ENCODE peak calls at places on chromosome 1, in five cellular contexts. One of them, this sample, is unnamed.
A peak's percentile ranks its signal among the peaks of the same experiment; 100 is the strongest.

GRCh38 chr1:225845633-225846259 is 35.8 kb downstream of the EPHX1 start:
- DNase-seq in stomach: peak; percentile 72
- DNase-seq in CD4-positive, alpha-beta T cell: peak; percentile 34
- DNase-seq in K562: peak; percentile 87
- DNase-seq in astrocyte: peak; percentile 49
- DNase-seq in this sample: peak; percentile 76

GRCh38 chr1:172670791-172671190 is 11.9 kb downstream of the FASLG start:
- DNase-seq in stomach: no peak
- DNase-seq in astrocyte: no peak
- DNase-seq in K562: no peak
- DNase-seq in CD4-positive, alpha-beta T cell: no peak
- DNase-seq in this sample: no peak

GRCh38 chr1:245155186-245156040 is 628 bp downstream of the KIF26B start:
- DNase-seq in K562: peak; percentile 46
- DNase-seq in stomach: no peak
- DNase-seq in CD4-positive, alpha-beta T cell: no peak
- DNase-seq in astrocyte: peak; percentile 32
- DNase-seq in this sample: no peak

GRCh38 chr1:214515544-214516433 is 35.6 kb downstream of the PTPN14 start:
- DNase-seq in stomach: no peak
- DNase-seq in CD4-positive, alpha-beta T cell: no peak
- DNase-seq in K562: no peak
- DNase-seq in astrocyte: no peak
- DNase-seq in this sample: no peak

GRCh38 chr1:244893836-244894235 is 29.5 kb upstream of the HNRNPU start:
- DNase-seq in K562: no peak
- DNase-seq in CD4-positive, alpha-beta T cell: no peak
- DNase-seq in stomach: no peak
- DNase-seq in astrocyte: no peak
- DNase-seq in this sample: no peak

GRCh38 chr1:201399018-201399351 is at the start of gene LAD1:
- DNase-seq in CD4-positive, alpha-beta T cell: no peak
- DNase-seq in astrocyte: no peak
- DNase-seq in K562: no peak
- DNase-seq in stomach: no peak
- DNase-seq in this sample: no peak

GRCh38 chr1:174134000-174134659 is 25.2 kb upstream of the RABGAP1L start:
- DNase-seq in astrocyte: no peak
- DNase-seq in K562: no peak
- DNase-seq in CD4-positive, alpha-beta T cell: no peak
- DNase-seq in stomach: no peak
- DNase-seq in this sample: no peak

GRCh38 chr1:172394811-172395210 is 25.7 kb upstream of the C1orf105 start:
- DNase-seq in astrocyte: no peak
- DNase-seq in stomach: no peak
- DNase-seq in CD4-positive, alpha-beta T cell: no peak
- DNase-seq in K562: no peak
- DNase-seq in this sample: no peak

GRCh38 chr1:54125671-54126070 is 27.1 kb downstream of the CDCP2 start:
- DNase-seq in CD4-positive, alpha-beta T cell: no peak
- DNase-seq in astrocyte: no peak
- DNase-seq in stomach: peak; percentile 63
- DNase-seq in K562: no peak
- DNase-seq in this sample: no peak

GRCh38 chr1:170461762-170462384 is 70.1 kb upstream of the GORAB start:
- DNase-seq in astrocyte: peak; percentile 97
- DNase-seq in stomach: no peak
- DNase-seq in K562: no peak
- DNase-seq in CD4-positive, alpha-beta T cell: no peak
- DNase-seq in this sample: no peak

GRCh38 chr1:20932437-20932977 is 145.4 kb upstream of the HP1BP3 start:
- DNase-seq in CD4-positive, alpha-beta T cell: no peak
- DNase-seq in stomach: no peak
- DNase-seq in astrocyte: no peak
- DNase-seq in K562: no peak
- DNase-seq in this sample: no peak

GRCh38 chr1:37676281-37677243 is 15.8 kb upstream of the CDCA8 start:
- DNase-seq in astrocyte: no peak
- DNase-seq in stomach: no peak
- DNase-seq in CD4-positive, alpha-beta T cell: no peak
- DNase-seq in K562: no peak
- DNase-seq in this sample: no peak

GRCh38 chr1:43541721-43542401 is 11.2 kb downstream of the PTPRF start:
- DNase-seq in stomach: peak; percentile 91
- DNase-seq in CD4-positive, alpha-beta T cell: no peak
- DNase-seq in K562: no peak
- DNase-seq in astrocyte: no peak
- DNase-seq in this sample: peak; percentile 33

GRCh38 chr1:155134322-155134721 is 1.3 kb upstream of the SLC50A1 start:
- DNase-seq in CD4-positive, alpha-beta T cell: no peak
- DNase-seq in K562: no peak
- DNase-seq in astrocyte: no peak
- DNase-seq in stomach: no peak
- DNase-seq in this sample: no peak

GRCh38 chr1:118862755-118863154 is 125.4 kb downstream of the TBX15 start:
- DNase-seq in astrocyte: peak; percentile 16
- DNase-seq in stomach: no peak
- DNase-seq in CD4-positive, alpha-beta T cell: no peak
- DNase-seq in K562: no peak
- DNase-seq in this sample: no peak

GRCh38 chr1:93317943-93318342 is 27.8 kb upstream of the DR1 start:
- DNase-seq in stomach: no peak
- DNase-seq in K562: no peak
- DNase-seq in CD4-positive, alpha-beta T cell: no peak
- DNase-seq in astrocyte: no peak
- DNase-seq in this sample: no peak

GRCh38 chr1:24803220-24803619 is 58.0 kb downstream of the CLIC4 start:
- DNase-seq in stomach: no peak
- DNase-seq in astrocyte: no peak
- DNase-seq in K562: no peak
- DNase-seq in CD4-positive, alpha-beta T cell: no peak
- DNase-seq in this sample: no peak

GRCh38 chr1:33848205-33848604 is 15.7 kb upstream of the HMGB4 start:
- DNase-seq in K562: no peak
- DNase-seq in CD4-positive, alpha-beta T cell: no peak
- DNase-seq in astrocyte: no peak
- DNase-seq in stomach: no peak
- DNase-seq in this sample: no peak

GRCh38 chr1:94022471-94023189 is 98.3 kb downstream of the ABCA4 start:
- DNase-seq in CD4-positive, alpha-beta T cell: no peak
- DNase-seq in K562: no peak
- DNase-seq in stomach: no peak
- DNase-seq in astrocyte: peak; percentile 98
- DNase-seq in this sample: peak; percentile 28

GRCh38 chr1:248901578-248901977 is 4.5 kb upstream of the PGBD2 start:
- DNase-seq in CD4-positive, alpha-beta T cell: no peak
- DNase-seq in K562: no peak
- DNase-seq in stomach: no peak
- DNase-seq in astrocyte: no peak
- DNase-seq in this sample: no peak

GRCh38 chr1:157482717-157483116 is 69.6 kb downstream of the FCRL5 start:
- DNase-seq in stomach: no peak
- DNase-seq in astrocyte: no peak
- DNase-seq in CD4-positive, alpha-beta T cell: no peak
- DNase-seq in K562: no peak
- DNase-seq in this sample: no peak

GRCh38 chr1:205294175-205294913 is 27.2 kb downstream of the NUAK2 start:
- DNase-seq in stomach: no peak
- DNase-seq in K562: peak; percentile 57
- DNase-seq in CD4-positive, alpha-beta T cell: no peak
- DNase-seq in astrocyte: peak; percentile 89
- DNase-seq in this sample: no peak

GRCh38 chr1:106717561-106717960 is 338.9 kb upstream of the PRMT6 start:
- DNase-seq in astrocyte: no peak
- DNase-seq in K562: no peak
- DNase-seq in CD4-positive, alpha-beta T cell: no peak
- DNase-seq in stomach: no peak
- DNase-seq in this sample: no peak

GRCh38 chr1:71522721-71523120 is 441.9 kb upstream of the ZRANB2 start:
- DNase-seq in K562: no peak
- DNase-seq in stomach: no peak
- DNase-seq in CD4-positive, alpha-beta T cell: no peak
- DNase-seq in astrocyte: no peak
- DNase-seq in this sample: no peak

DNA sequence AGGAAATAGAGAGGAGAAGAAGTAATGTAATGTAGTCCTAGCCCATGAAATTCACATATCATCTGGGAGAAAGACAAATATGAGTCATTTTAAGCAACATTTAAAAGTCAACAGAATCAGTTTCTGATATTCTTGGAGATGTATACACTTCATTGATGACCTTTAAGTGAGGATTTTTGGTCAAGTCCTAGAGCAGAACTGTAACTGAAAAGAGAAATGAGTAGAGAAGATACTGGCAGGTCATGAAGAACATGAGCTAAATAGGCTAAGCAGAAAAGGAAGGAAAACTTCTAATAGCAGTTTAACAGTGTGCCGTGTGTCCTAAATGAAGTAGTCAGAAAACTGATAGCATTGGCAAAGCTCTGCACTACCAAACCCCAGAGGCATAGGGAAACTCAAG is 4.6 kb downstream of the ZFP69B start:
- DNase-seq in K562: no peak
- DNase-seq in CD4-positive, alpha-beta T cell: no peak
- DNase-seq in astrocyte: no peak
- DNase-seq in stomach: no peak
- DNase-seq in this sample: no peak
- H3K9me3 ChIP-seq in K562: peaks cover 26% of the 10 kb centered on the region
- H3K9me3 ChIP-seq in CD4-positive, alpha-beta T cell: peaks cover 58% of the 10 kb centered on the region
- H3K9me3 ChIP-seq in astrocyte: peaks cover 48% of the 10 kb centered on the region
- H3K9me3 ChIP-seq in stomach: no peaks in the 10 kb centered on the region
- H3K9me3 ChIP-seq in this sample: peaks cover 40% of the 10 kb centered on the region

GRCh38 chr1:200346744-200347143 is 63.1 kb downstream of the ZNF281 start:
- DNase-seq in astrocyte: peak; percentile 75
- DNase-seq in stomach: no peak
- DNase-seq in CD4-positive, alpha-beta T cell: no peak
- DNase-seq in K562: no peak
- DNase-seq in this sample: no peak

GRCh38 chr1:200343874-200344273 is 66.0 kb downstream of the ZNF281 start:
- DNase-seq in K562: no peak
- DNase-seq in stomach: no peak
- DNase-seq in astrocyte: no peak
- DNase-seq in CD4-positive, alpha-beta T cell: no peak
- DNase-seq in this sample: no peak

GRCh38 chr1:200337831-200338230 is 72.0 kb downstream of the ZNF281 start:
- DNase-seq in CD4-positive, alpha-beta T cell: no peak
- DNase-seq in stomach: no peak
- DNase-seq in K562: no peak
- DNase-seq in astrocyte: no peak
- DNase-seq in this sample: no peak

GRCh38 chr1:200345516-200345915 is 64.3 kb downstream of the ZNF281 start:
- DNase-seq in stomach: no peak
- DNase-seq in K562: no peak
- DNase-seq in CD4-positive, alpha-beta T cell: no peak
- DNase-seq in astrocyte: no peak
- DNase-seq in this sample: no peak

DNA sequence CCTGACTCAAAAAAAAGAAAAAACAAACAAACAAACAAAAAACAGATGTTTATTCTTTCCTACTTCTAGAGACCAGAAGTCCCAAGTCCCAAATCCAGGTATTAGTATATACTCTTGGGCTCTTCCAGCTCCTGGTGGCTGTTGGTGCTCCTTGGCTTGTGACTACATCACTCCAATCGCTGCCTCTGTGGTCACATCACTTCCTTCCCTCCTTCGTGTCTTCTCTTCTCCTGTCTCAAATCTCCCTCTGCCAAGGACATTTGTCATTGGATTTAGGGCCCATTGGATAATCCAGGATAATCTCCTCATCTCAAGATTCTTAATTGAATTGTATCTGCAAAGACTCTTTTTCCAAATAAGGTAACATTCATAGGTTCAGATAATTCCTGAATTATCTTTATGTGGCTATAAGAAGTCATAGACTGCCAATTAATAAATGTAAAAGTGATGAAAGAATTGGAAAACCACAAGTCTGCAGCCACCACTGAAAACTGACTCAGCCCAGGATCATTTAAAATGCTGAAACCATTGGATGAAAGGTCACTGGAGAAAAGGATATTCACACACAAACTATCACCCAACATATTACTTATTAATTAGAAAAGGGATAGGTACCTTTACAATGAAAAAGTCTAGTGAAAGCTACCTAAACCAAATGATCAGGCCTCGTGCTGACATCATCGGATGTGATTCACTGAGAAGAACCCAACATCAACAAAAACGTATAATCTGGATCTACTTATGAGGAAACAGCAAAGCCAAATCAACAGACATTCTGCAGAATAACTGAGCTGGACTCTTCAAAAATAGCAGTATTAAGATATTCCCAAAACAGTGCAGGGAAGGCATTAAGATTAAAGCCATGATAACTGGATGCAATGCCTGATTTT is 67.1 kb downstream of the ZNF281 start:
- DNase-seq in CD4-positive, alpha-beta T cell: no peak
- DNase-seq in stomach: no peak
- DNase-seq in K562: no peak
- DNase-seq in astrocyte: peak; percentile 79
- DNase-seq in this sample: no peak
- TF ChIP-seq CTCF in CD4-positive, alpha-beta T cell: no peak
- TF ChIP-seq CTCF in stomach: no peak
- TF ChIP-seq CTCF in K562: no peak
- TF ChIP-seq CTCF in astrocyte: no peak
- TF ChIP-seq CTCF in this sample: no peak

GRCh38 chr1:30659702-30660101 is 63.7 kb downstream of the MATN1 start:
- DNase-seq in stomach: no peak
- DNase-seq in CD4-positive, alpha-beta T cell: no peak
- DNase-seq in K562: no peak
- DNase-seq in astrocyte: no peak
- DNase-seq in this sample: no peak
- H3K9me3 ChIP-seq in stomach: no peaks in the 10 kb centered on the region
- H3K9me3 ChIP-seq in CD4-positive, alpha-beta T cell: no peaks in the 10 kb centered on the region
- H3K9me3 ChIP-seq in K562: no peaks in the 10 kb centered on the region
- H3K9me3 ChIP-seq in astrocyte: no peaks in the 10 kb centered on the region
- H3K9me3 ChIP-seq in this sample: no peaks in the 10 kb centered on the region

GRCh38 chr1:74065081-74065480 is 132.9 kb downstream of the LRRIQ3 start:
- DNase-seq in astrocyte: no peak
- DNase-seq in CD4-positive, alpha-beta T cell: no peak
- DNase-seq in K562: no peak
- DNase-seq in stomach: no peak
- DNase-seq in this sample: no peak
- TF ChIP-seq CTCF in astrocyte: no peak
- TF ChIP-seq CTCF in CD4-positive, alpha-beta T cell: no peak
- TF ChIP-seq CTCF in K562: no peak
- TF ChIP-seq CTCF in stomach: no peak
- TF ChIP-seq CTCF in this sample: no peak

DNA sequence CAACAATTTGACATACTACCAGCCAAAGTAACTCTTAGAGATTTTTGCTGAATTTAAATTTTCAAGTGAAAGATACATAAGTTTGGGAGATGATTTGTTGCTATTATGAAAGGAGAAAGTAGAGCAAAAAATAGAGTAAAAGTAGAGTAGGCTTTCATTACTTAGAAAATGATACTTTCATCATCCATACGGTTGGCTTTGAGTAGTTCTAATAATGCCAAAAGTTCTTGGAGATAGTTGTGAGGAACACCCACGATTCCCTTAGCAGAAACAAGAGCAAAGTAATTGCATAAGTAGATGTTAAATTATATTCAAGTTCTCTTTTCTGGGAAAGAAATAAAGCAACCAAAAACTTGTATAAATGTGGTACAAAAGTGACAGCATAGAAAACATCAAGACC is 95.0 kb upstream of the VAV3 start:
- DNase-seq in astrocyte: no peak
- DNase-seq in stomach: no peak
- DNase-seq in K562: no peak
- DNase-seq in CD4-positive, alpha-beta T cell: no peak
- DNase-seq in this sample: no peak
- H3K9me3 ChIP-seq in astrocyte: no peaks in the 10 kb centered on the region
- H3K9me3 ChIP-seq in stomach: peaks cover 4% of the 10 kb centered on the region
- H3K9me3 ChIP-seq in K562: no peaks in the 10 kb centered on the region
- H3K9me3 ChIP-seq in CD4-positive, alpha-beta T cell: no peaks in the 10 kb centered on the region
- H3K9me3 ChIP-seq in this sample: no peaks in the 10 kb centered on the region